ENCODE peak calls at places on chromosomes 12 and 14, in four cellular contexts. W, O, H and S are unnamed samples.

GRCh38 chr12:96143392-96143791 is 50.8 kb upstream of the ELK3 start:
- DNase-seq in H (no peak), W (no peak), O (no peak), S (no peak)

GRCh38 chr14:67646136-67646535 is 26.4 kb downstream of the ARG2 start:
- DNase-seq in W (no peak), H (no peak), O (no peak), S (no peak)

GRCh38 chr12:124812356-124812755 is 51.3 kb downstream of the SCARB1 start:
- DNase-seq in W (no peak), O (no peak), H (no peak), S (no peak)

GRCh38 chr12:28222959-28223662 is 32.9 kb downstream of the CCDC91 start:
- DNase-seq in O (no peak), W (no peak), H (no peak), S (no peak)

GRCh38 chr12:38771871-38772270 is 133.5 kb downstream of the CPNE8 start:
- DNase-seq in W (no peak), H (no peak), O (no peak), S (no peak)

GRCh38 chr12:50924439-50925341 is 27.7 kb upstream of the HIGD1C start:
- DNase-seq in O (peak), H (peak), W (peak), S (peak)

GRCh38 chr14:70707138-70708038 is 65.7 kb downstream of the TTC9 start:
- DNase-seq in H (peak), W (peak), O (no peak), S (no peak)

GRCh38 chr12:131873293-131873692 is 21.1 kb upstream of the ULK1 start:
- DNase-seq in W (no peak), O (no peak), H (no peak), S (no peak)

DNA sequence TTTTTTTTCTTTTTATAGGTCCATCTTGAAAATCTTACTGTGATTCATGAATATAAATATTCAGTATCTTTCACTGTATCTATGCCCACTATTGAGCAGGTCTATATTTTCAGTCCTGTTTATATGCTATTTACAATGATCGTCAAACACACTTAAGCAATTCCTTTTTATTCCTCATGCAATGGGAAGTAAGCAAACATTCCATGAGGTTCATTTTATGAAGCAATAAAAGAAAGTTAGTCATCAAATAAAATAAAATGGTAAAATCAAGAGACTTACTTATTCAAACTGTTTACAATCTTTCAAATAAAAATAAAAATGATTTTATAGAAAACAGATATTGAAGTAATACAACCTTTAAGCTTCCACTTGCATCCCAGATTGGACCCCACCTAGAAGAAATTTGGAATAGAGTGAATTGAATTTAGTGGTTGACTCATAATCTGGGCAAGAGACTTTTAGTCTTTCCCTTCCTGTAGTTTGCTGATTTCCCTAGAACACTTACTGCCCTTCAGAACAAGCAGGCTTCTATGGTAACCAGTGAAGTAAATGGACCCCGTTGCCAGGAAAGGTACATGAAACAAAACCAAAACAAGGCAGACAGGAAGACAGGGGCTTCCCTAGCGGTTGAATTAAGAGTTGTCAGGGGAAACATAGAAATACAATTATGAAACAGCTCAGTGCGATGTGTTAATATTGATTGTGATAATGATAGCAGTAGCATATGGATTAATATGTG is 241.0 kb upstream of the ATP2B1 start:
- DNase-seq in H (peak), O (peak), W (peak), S (peak)
- TF ChIP-seq CTCF in H (peak), O (peak), W (no peak), S (no peak)

GRCh38 chr14:72758420-72758819 is 135.5 kb downstream of the DPF3 start:
- DNase-seq in H (no peak), O (no peak), W (no peak), S (no peak)
- TF ChIP-seq CTCF in H (no peak), O (no peak), W (no peak), S (no peak)

GRCh38 chr12:47886471-47887240 is 18.1 kb downstream of the VDR start:
- DNase-seq in W (no peak), O (no peak), H (peak), S (no peak)
- TF ChIP-seq CTCF in W (no peak), O (no peak), H (peak), S (peak)

GRCh38 chr12:82687020-82687951 is 580 bp downstream of the TMTC2 start:
- DNase-seq in O (peak), W (peak), H (peak), S (no peak)
- TF ChIP-seq CTCF in O (no peak), W (no peak), H (no peak), S (no peak)

GRCh38 chr12:93896427-93896826 is 219.3 kb downstream of the CRADD start:
- DNase-seq in H (peak), O (no peak), W (no peak), S (no peak)
- TF ChIP-seq CTCF in H (no peak), O (no peak), W (no peak), S (no peak)

GRCh38 chr12:71941174-71941573 is 2.5 kb downstream of the TPH2 start:
- DNase-seq in H (no peak), W (no peak), O (no peak), S (no peak)
- TF ChIP-seq CTCF in H (no peak), W (no peak), O (no peak), S (no peak)

DNA sequence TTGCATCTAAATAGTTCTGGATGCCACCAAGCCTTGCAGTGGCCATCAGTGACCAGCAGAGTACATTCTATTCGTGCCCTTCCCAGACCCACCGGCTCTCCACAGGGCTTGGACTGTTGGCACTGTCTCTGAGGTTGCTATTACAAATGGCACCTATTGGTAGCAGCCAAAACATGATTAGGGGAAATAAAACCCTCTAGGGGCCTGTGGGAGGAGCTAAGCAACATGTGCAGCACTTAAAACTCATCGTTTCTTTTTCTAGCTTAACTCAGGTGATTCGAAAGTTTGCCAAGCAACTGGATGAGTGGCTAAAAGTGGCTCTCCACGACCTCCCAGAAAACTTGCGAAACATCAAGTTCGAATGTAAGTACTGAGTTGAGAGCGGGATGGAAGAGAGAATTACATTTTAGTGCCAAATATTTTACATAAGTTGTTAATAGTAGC is 65.4 kb upstream of the RIC8B start:
- DNase-seq in H (no peak), O (no peak), W (no peak), S (no peak)
- TF ChIP-seq CTCF in H (no peak), O (no peak), W (no peak), S (no peak)

GRCh38 chr14:97827746-97828145 is 1030.6 kb downstream of the VRK1 start:
- DNase-seq in O (no peak), H (no peak), W (peak), S (no peak)
- TF ChIP-seq CTCF in O (no peak), H (no peak), W (no peak), S (no peak)